ENCODE peak calls at places on chromosomes 16 and 17, in four cellular contexts. F, T, Z and M are unnamed samples.

GRCh38 chr17:36085710-36086268 is 4.2 kb downstream of the CCL3 start:
- DNase-seq in F (no peak), T (no peak), Z (no peak), M (peak)

GRCh38 chr17:46777943-46778915 is 40.3 kb downstream of the WNT3 start:
- DNase-seq in F (no peak), Z (no peak), T (no peak), M (peak)

GRCh38 chr17:64115871-64116534 is 13.9 kb downstream of the ERN1 start:
- DNase-seq in F (no peak), Z (no peak), T (no peak), M (no peak)

GRCh38 chr17:20948984-20949777 is 93.6 kb downstream of the USP22 start:
- DNase-seq in F (no peak), T (no peak), Z (no peak), M (no peak)

GRCh38 chr16:21626659-21627277 is 25.6 kb downstream of the IGSF6 start:
- DNase-seq in T (no peak), F (no peak), Z (no peak), M (peak)

GRCh38 chr16:81548901-81549546 is 104.4 kb downstream of the CMIP start:
- DNase-seq in F (no peak), Z (no peak), T (peak), M (no peak)

GRCh38 chr16:50841081-50841886 is 99.4 kb downstream of the CYLD start:
- DNase-seq in Z (no peak), T (no peak), F (no peak), M (peak)

GRCh38 chr17:51107666-51108227 is 12.9 kb downstream of the SPAG9 start:
- DNase-seq in F (no peak), Z (no peak), T (no peak), M (no peak)

GRCh38 chr16:75266738-75267630 is 15.6 kb upstream of the BCAR1 start:
- DNase-seq in F (no peak), T (no peak), Z (no peak), M (no peak)

GRCh38 chr17:8631554-8631877 is 991 bp upstream of the MYH10 start:
- DNase-seq in T (no peak), F (no peak), Z (no peak), M (peak)

GRCh38 chr16:22213801-22214200 is 7.7 kb downstream of the EEF2K start:
- DNase-seq in Z (no peak), F (peak), T (no peak), M (no peak)

GRCh38 chr16:71963125-71963875 is 36.9 kb downstream of the PKD1L3 start:
- DNase-seq in Z (no peak), F (no peak), T (no peak), M (no peak)

GRCh38 chr17:10699861-10700260 is 2.5 kb downstream of the ADPRM start:
- DNase-seq in T (no peak), Z (no peak), F (no peak), M (no peak)

GRCh38 chr17:82458885-82459424 is 414 bp downstream of the NARF start:
- DNase-seq in F (no peak), T (no peak), Z (no peak), M (peak)

GRCh38 chr16:83989300-83989699 is 21.3 kb downstream of the NECAB2 start:
- DNase-seq in F (no peak), Z (no peak), T (no peak), M (no peak)

GRCh38 chr16:47970291-47970931 is 185.4 kb downstream of the ABCC12 start:
- DNase-seq in F (no peak), T (peak), Z (peak), M (peak)

GRCh38 chr17:5672815-5673430 is 88.6 kb upstream of the NLRP1 start:
- DNase-seq in T (no peak), F (no peak), Z (no peak), M (no peak)

GRCh38 chr17:36674278-36674650 is 72.9 kb downstream of the MRM1 start:
- DNase-seq in F (no peak), T (no peak), Z (no peak), M (no peak)

GRCh38 chr16:3045758-3046505 is 429 bp upstream of the MMP25 start:
- DNase-seq in Z (no peak), T (peak), F (no peak), M (peak)

GRCh38 chr16:14097182-14097951 is 26.2 kb downstream of the MRTFB start:
- DNase-seq in F (no peak), Z (peak), T (no peak), M (peak)